ENCODE peak calls at places on chromosomes 16 and 17, in five cellular contexts. J, B, G, Y and O are unnamed samples.
A peak's percentile ranks its signal among the peaks of the same experiment; 100 is the strongest.

GRCh38 chr17:64785050-64785449 is 122.9 kb upstream of the SMURF2 start:
- DNase-seq in B (no peak), G (no peak), Y (no peak), J (no peak), O (no peak)

GRCh38 chr16:932831-933330 is 37.9 kb downstream of the LMF1 start:
- DNase-seq in G (no peak), B (no peak), J (no peak), Y (no peak), O (no peak)

GRCh38 chr17:44956998-44957981 is 9.7 kb upstream of the KIF18B start:
- DNase-seq in J (no peak), B (no peak), G (no peak), Y (no peak), O (no peak)

GRCh38 chr17:70172449-70172848 is 3.1 kb downstream of the KCNJ2 start:
- DNase-seq in B (no peak), J (no peak), Y (no peak), G (no peak), O (no peak)

GRCh38 chr17:39979021-39979660 is 1.5 kb upstream of the PSMD3 start:
- DNase-seq in J (peak; percentile 23), B (no peak), Y (no peak), G (no peak), O (no peak)

GRCh38 chr16:46980926-46981325 is 7.5 kb upstream of the DNAJA2 start:
- DNase-seq in Y (no peak), J (no peak), G (no peak), B (peak; percentile 36), O (no peak)

GRCh38 chr17:42928714-42929496 is 28.3 kb downstream of the G6PC1 start:
- DNase-seq in B (peak; percentile 92), J (peak; percentile 93), G (peak; percentile 45), Y (peak; percentile 95), O (peak; percentile 87)

GRCh38 chr17:5781236-5781927 is 197.1 kb upstream of the NLRP1 start:
- DNase-seq in G (no peak), J (no peak), Y (no peak), B (no peak), O (no peak)

GRCh38 chr16:57572978-57573733 is 30.7 kb downstream of the ADGRG5 start:
- DNase-seq in Y (no peak), J (no peak), G (no peak), B (no peak), O (no peak)

GRCh38 chr17:55577687-55578086 is 66.4 kb upstream of the SMIM36 start:
- DNase-seq in J (no peak), Y (no peak), G (no peak), B (no peak), O (no peak)

GRCh38 chr16:59892376-59892775 is 1158.3 kb upstream of the GOT2 start:
- DNase-seq in Y (no peak), B (no peak), J (no peak), G (no peak), O (no peak)

GRCh38 chr16:886802-887731 is 83.7 kb downstream of the LMF1 start:
- DNase-seq in B (no peak), Y (no peak), G (no peak), J (no peak), O (peak; percentile 81)

GRCh38 chr16:23072769-23073549 is 76.3 kb downstream of the USP31 start:
- DNase-seq in Y (no peak), J (peak; percentile 59), B (no peak), G (no peak), O (peak; percentile 32)

GRCh38 chr16:23710008-23710407 is 3.0 kb downstream of the ERN2 start:
- DNase-seq in G (no peak), Y (peak; percentile 30), J (no peak), B (no peak), O (no peak)

GRCh38 chr17:48832491-48832890 is 1.7 kb downstream of the CALCOCO2 start:
- DNase-seq in J (no peak), B (no peak), G (no peak), Y (no peak), O (no peak)

GRCh38 chr16:79728048-79728922 is 127.7 kb upstream of the MAF start:
- DNase-seq in Y (no peak), J (no peak), B (no peak), G (no peak), O (no peak)

GRCh38 chr16:11572301-11572995 is 14.3 kb downstream of the LITAF start:
- DNase-seq in B (no peak), Y (no peak), G (no peak), J (no peak), O (peak; percentile 19)

GRCh38 chr16:84390131-84390785 is 21.9 kb downstream of the ATP2C2 start:
- DNase-seq in B (no peak), G (no peak), J (peak; percentile 45), Y (no peak), O (peak; percentile 25)

GRCh38 chr16:84314373-84314772 is 19.7 kb downstream of the WFDC1 start:
- DNase-seq in J (no peak), Y (no peak), G (no peak), B (no peak), O (no peak)

GRCh38 chr16:12127244-12127643 is 150.7 kb downstream of the SNX29 start:
- DNase-seq in B (no peak), Y (no peak), J (no peak), G (no peak), O (no peak)

GRCh38 chr17:49488612-49489011 is 6.5 kb upstream of the NGFR start:
- DNase-seq in J (no peak), G (no peak), B (no peak), Y (no peak), O (no peak)

GRCh38 chr17:83143817-83144231 is 64.4 kb downstream of the METRNL start:
- DNase-seq in Y (no peak), J (no peak), B (no peak), G (no peak), O (no peak)

GRCh38 chr17:13727441-13728171 is 125.9 kb upstream of the HS3ST3A1 start:
- DNase-seq in Y (no peak), B (no peak), G (no peak), J (no peak), O (no peak)

DNA sequence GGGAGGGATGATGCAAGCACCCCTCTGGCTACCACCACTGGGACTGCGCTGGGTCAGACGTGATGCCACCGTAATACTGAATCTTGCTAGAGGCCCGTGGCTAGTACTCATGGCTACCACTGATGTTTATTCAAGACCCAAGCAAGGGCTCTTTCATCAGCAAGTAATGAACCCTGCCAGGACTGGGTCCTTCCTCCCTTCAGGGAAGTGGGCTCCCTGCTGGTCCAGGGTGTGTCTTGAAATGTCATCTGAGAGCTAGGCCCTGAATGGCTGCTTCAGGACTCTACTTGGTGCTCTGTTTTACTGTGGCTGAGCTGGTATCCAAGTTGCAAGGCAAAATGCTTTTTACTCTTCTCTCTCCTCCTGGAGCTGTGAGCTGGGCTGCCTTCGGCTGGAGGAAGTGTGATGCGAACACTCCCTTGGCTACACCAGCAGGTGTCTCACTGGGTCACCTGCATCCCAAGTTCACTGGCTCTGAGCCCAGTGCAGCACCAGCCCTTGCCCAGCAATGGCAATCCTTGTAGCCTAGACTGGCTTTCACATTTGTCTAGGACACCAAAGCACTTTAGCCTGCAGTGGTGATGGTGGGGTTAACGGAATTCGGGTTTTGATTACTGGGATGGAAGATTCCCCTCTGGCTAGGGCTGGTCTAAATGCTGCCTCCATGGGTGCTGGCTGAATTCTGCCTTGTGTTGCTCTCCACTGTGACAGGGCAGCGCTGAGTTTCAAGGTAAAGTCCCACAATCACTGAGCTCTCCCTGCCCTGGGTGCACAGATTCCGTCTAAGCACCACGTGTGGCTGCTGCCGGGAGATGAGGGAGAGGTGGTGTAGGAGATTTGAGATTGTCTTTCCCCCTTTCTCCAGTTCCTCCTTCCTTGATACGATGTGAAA is 98.6 kb downstream of the USP22 start:
- DNase-seq in B (peak; percentile 37), G (no peak), J (peak; percentile 54), Y (peak; percentile 6), O (peak; percentile 87)
- TF ChIP-seq JUNB in B (no peak), G (no peak), J (no peak), Y (no peak), O (no peak)

DNA sequence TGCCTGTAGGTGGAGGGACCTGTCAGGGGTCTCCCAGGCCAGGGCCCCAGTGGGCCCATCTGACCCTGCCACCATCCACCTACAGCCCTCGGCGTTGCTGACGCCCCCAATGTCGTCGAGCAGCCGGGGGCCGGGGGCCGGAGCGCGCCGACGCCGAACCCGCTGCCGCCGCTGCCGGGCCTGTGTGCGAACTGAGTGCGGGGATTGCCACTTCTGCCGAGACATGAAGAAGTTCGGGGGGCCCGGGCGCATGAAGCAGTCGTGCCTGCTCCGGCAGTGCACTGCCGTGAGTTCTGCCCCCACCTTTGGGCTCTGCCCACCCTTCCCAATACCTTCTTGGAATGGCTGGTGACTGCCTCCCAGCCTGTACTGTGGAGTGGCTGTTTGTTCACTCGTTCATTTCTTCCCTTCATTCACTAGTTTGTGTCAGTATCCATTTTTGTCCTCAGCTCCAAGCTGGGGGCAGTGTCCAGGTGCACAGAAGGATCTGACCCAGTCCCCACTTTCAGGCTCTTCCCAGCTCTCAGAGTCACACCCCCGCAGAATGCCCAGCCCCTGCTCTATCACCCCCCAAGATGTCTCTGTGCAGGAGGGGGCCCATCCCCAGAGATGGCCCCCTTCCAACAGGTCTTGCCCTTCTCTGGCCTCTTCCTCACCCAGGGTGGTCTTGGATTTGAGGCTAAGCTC is 2.4 kb downstream of the FBXL19 start:
- DNase-seq in Y (no peak), J (no peak), G (no peak), B (no peak), O (no peak)
- H3K4me3 ChIP-seq in Y (no peak overlapping the region), J (no peak overlapping the region), G (no peak overlapping the region), B (no peak overlapping the region), O (peak overlapping the region; percentile 62)

DNA sequence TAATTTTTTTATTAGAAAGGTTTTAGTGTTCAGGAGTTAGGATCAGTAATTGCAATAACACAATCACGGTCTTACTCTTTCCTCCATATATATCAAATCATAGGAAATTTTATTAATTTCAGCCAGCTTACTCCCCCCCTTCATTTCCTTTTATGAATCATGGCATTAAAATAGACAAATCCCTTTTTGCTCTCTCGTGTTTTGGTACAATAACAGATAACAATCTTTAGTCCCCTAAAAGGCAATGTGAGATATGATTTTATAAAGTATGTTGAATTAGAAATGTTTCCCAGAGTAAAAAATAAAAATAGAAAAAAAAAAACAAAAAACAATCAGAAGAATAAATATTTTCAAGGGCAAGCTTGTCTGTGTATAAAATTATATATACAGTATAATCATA is 42.6 kb upstream of the RHOT1 start:
- DNase-seq in Y (no peak), G (no peak), J (no peak), B (no peak), O (no peak)
- TF ChIP-seq JUNB in Y (no peak), G (no peak), J (no peak), B (no peak), O (no peak)

GRCh38 chr16:66091462-66091861 is 275.0 kb upstream of the CDH5 start:
- DNase-seq in G (no peak), B (no peak), J (no peak), Y (no peak), O (no peak)

GRCh38 chr16:66084306-66084705 is 282.2 kb upstream of the CDH5 start:
- DNase-seq in J (no peak), G (no peak), B (no peak), Y (no peak), O (no peak)

GRCh38 chr16:66085651-66086050 is 280.8 kb upstream of the CDH5 start:
- DNase-seq in B (no peak), G (no peak), Y (no peak), J (no peak), O (no peak)

GRCh38 chr16:66082424-66082823 is 284.1 kb upstream of the CDH5 start:
- DNase-seq in Y (no peak), G (no peak), J (no peak), B (no peak), O (no peak)

DNA sequence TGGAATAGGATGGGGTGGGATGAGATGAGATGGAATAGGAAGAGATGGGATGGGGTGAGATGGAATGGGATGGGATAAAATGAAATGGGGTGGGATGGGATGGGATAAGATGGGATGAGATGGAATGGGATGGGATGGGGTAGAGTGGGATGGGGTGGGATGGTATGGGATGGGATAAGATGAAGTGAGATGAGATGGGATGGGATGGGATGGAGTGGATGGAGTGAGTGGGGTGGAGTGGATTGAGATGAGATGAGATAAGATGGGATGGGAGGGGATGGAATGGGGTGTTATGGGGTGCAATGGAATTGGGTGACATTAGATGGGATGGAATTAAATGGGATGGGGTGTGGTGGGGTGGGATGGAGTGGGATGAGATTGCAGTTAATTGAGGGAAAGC is 279.2 kb upstream of the CDH5 start:
- DNase-seq in G (no peak), J (no peak), B (no peak), Y (no peak), O (no peak)
- H3K4me3 ChIP-seq in G (no peak overlapping the region), J (no peak overlapping the region), B (no peak overlapping the region), Y (no peak overlapping the region), O (no peak overlapping the region)